ENCODE peak calls at places on chromosomes 16 and 17, in eight cellular contexts. O is BJ, K is T-cell, A is T follicular helper cell, R is M059J, N is epithelial cell of proximal tubule, D is NCI-H774, X is Right ventricle myocardium superior. W is an unnamed sample.

GRCh38 chr16:52742608-52743007 is 195.7 kb upstream of the TOX3 start:
- DNase-seq in A (no peak), N (no peak), D (no peak), O (no peak), X (no peak), R (no peak), K (no peak), W (no peak)

GRCh38 chr17:50908860-50909764 is 43.0 kb upstream of the TOB1 start:
- DNase-seq in K (peak), X (peak), O (no peak), R (no peak), D (peak), N (no peak), A (peak), W (no peak)

GRCh38 chr17:39187152-39187830 is 10.2 kb downstream of the CACNB1 start:
- DNase-seq in N (no peak), O (no peak), D (no peak), X (no peak), A (no peak), R (peak), K (no peak), W (no peak)

GRCh38 chr17:63998050-63998720 is at the start of gene PRR29:
- DNase-seq in X (peak), K (peak), A (peak), O (no peak), N (no peak), R (peak), D (peak), W (peak)

GRCh38 chr17:65277576-65277975 is 140.4 kb downstream of the RGS9 start:
- DNase-seq in X (no peak), R (no peak), N (no peak), D (no peak), K (no peak), A (no peak), O (no peak), W (no peak)

GRCh38 chr17:66359351-66359750 is 56.9 kb downstream of the PRKCA start:
- DNase-seq in O (no peak), R (no peak), N (no peak), D (no peak), X (no peak), A (no peak), K (no peak), W (no peak)

GRCh38 chr17:28346199-28346580 is 10.6 kb downstream of the TNFAIP1 start:
- DNase-seq in O (no peak), R (peak), D (no peak), A (no peak), K (no peak), X (no peak), N (no peak), W (no peak)

GRCh38 chr17:82045916-82046484 is 5.6 kb downstream of the RFNG start:
- DNase-seq in O (no peak), N (no peak), X (no peak), A (no peak), R (no peak), D (no peak), K (no peak), W (no peak)

GRCh38 chr16:3564130-3564888 is 12.9 kb downstream of the NLRC3 start:
- DNase-seq in K (no peak), A (no peak), D (no peak), O (no peak), N (no peak), X (no peak), R (no peak), W (no peak)

GRCh38 chr17:32771396-32771795 is 105.5 kb downstream of the MYO1D start:
- DNase-seq in D (no peak), K (no peak), R (no peak), O (no peak), A (no peak), N (no peak), X (no peak), W (no peak)

GRCh38 chr16:85423631-85424030 is 189.5 kb upstream of the GSE1 start:
- DNase-seq in A (no peak), O (no peak), R (no peak), D (no peak), K (no peak), N (no peak), X (peak), W (no peak)

GRCh38 chr16:78170360-78170928 is 71.0 kb downstream of the WWOX start:
- DNase-seq in K (no peak), O (no peak), N (no peak), R (no peak), A (no peak), X (no peak), D (no peak), W (no peak)

GRCh38 chr17:77884019-77884418 is 74.5 kb upstream of the TNRC6C start:
- DNase-seq in D (peak), O (no peak), R (peak), N (no peak), A (peak), X (peak), K (no peak), W (no peak)

GRCh38 chr17:68196394-68197090 is 51.3 kb upstream of the AMZ2 start:
- DNase-seq in X (no peak), R (no peak), D (no peak), N (no peak), O (no peak), A (no peak), K (no peak), W (no peak)

GRCh38 chr16:78693496-78693895 is 594.0 kb downstream of the WWOX start:
- DNase-seq in N (no peak), R (no peak), O (no peak), K (no peak), A (no peak), D (no peak), X (no peak), W (no peak)

GRCh38 chr16:29696881-29697331 is 17.9 kb downstream of the QPRT start:
- DNase-seq in N (no peak), X (no peak), D (no peak), K (no peak), O (no peak), R (no peak), A (no peak), W (no peak)

GRCh38 chr17:80279895-80280294 is 19.2 kb downstream of the RNF213 start:
- DNase-seq in O (peak), D (no peak), X (peak), N (no peak), A (no peak), K (no peak), R (no peak), W (no peak)

GRCh38 chr16:84563316-84563715 is 54.6 kb downstream of the COTL1 start:
- DNase-seq in D (no peak), K (no peak), A (no peak), R (no peak), X (no peak), N (no peak), O (no peak), W (no peak)

GRCh38 chr16:48911700-48912099 is 301.7 kb upstream of the N4BP1 start:
- DNase-seq in N (no peak), X (no peak), K (no peak), O (no peak), R (peak), A (no peak), D (no peak), W (no peak)

GRCh38 chr17:76710863-76711611 is at the start of gene MXRA7:
- DNase-seq in R (peak), X (peak), O (no peak), N (no peak), D (peak), K (peak), A (peak), W (peak)

GRCh38 chr17:51014129-51014528 is 106.5 kb downstream of the SPAG9 start:
- DNase-seq in X (no peak), N (no peak), R (no peak), A (no peak), K (no peak), O (no peak), D (no peak), W (no peak)

W was measured in activated CD4-positive, alpha-beta T cell treated with anti-CD3 and anti-CD28 coated beads for 1 hour.